ENCODE peak calls at places on chromosomes 2 and 18, in ten cellular contexts. G is G401; F is D341Med; U is HFF-Myc; I is right cardiac atrium; A is NCI-H1092; Y is M059J; K is head of caudate nucleus; V is neural crest cell; T is stimulated activated CD8-positive, alpha-beta memory T cell treated with anti-CD3 and anti-CD28 coated beads, Interleukin-7, amount 100 ng/mL, for 1 hour. L is an unnamed sample.

GRCh38 chr2:19748073-19748375 is 153.8 kb downstream of the TTC32 start:
- DNase-seq in Y (no peak), I (no peak), K (no peak), A (no peak), V (no peak), U (no peak), G (no peak), T (no peak), F (no peak), L (no peak)

GRCh38 chr2:164841719-164842623 is at the start of gene COBLL1:
- DNase-seq in I (peak), Y (peak), V (peak), K (peak), F (peak), T (no peak), A (peak), U (peak), G (peak), L (no peak)

GRCh38 chr18:57768557-57769326 is 34.4 kb downstream of the ATP8B1 start:
- DNase-seq in F (no peak), V (no peak), A (no peak), U (no peak), K (no peak), I (no peak), G (no peak), Y (peak), T (no peak), L (peak)

GRCh38 chr18:61464551-61465102 is 131.4 kb downstream of the CDH20 start:
- DNase-seq in V (no peak), Y (no peak), A (no peak), F (no peak), K (no peak), G (no peak), T (no peak), I (no peak), U (no peak), L (no peak)

GRCh38 chr2:216562689-216563435 is 64.2 kb downstream of the RPL37A start:
- DNase-seq in K (peak), G (no peak), A (no peak), Y (no peak), U (no peak), F (no peak), T (no peak), I (no peak), V (no peak), L (no peak)

GRCh38 chr2:231348703-231349373 is 46.7 kb upstream of the B3GNT7 start:
- DNase-seq in U (no peak), F (no peak), V (no peak), A (no peak), K (peak), G (no peak), T (no peak), I (no peak), Y (no peak), L (no peak)

GRCh38 chr2:124027182-124027581 is 2.1 kb downstream of the CNTNAP5 start:
- DNase-seq in I (no peak), T (no peak), V (peak), A (peak), Y (peak), U (peak), K (peak), F (peak), G (peak), L (peak)

GRCh38 chr18:35983147-35983546 is 10.7 kb downstream of the RMP24 start:
- DNase-seq in I (no peak), K (no peak), Y (no peak), V (no peak), U (no peak), A (no peak), T (no peak), F (no peak), G (no peak), L (no peak)

GRCh38 chr18:74714796-74715195 is 117.1 kb downstream of the ZNF407 start:
- DNase-seq in I (no peak), A (no peak), V (no peak), T (no peak), K (no peak), Y (no peak), F (peak), G (no peak), U (no peak), L (no peak)

GRCh38 chr18:8994603-8995002 is 107.9 kb upstream of the NDUFV2 start:
- DNase-seq in V (no peak), F (no peak), G (no peak), I (no peak), K (no peak), U (no peak), A (no peak), Y (peak), T (no peak), L (no peak)

GRCh38 chr2:137847443-137847842 is 116.8 kb upstream of the HNMT start:
- DNase-seq in Y (no peak), A (no peak), K (no peak), U (no peak), F (no peak), V (no peak), G (no peak), I (no peak), T (no peak), L (no peak)

GRCh38 chr2:96205888-96206287 is 2.7 kb downstream of the STARD7 start:
- DNase-seq in U (no peak), I (no peak), G (no peak), A (no peak), V (no peak), Y (peak), T (no peak), F (no peak), K (no peak), L (no peak)

GRCh38 chr2:216985658-216986141 is 125.8 kb upstream of the TNP1 start:
- DNase-seq in Y (no peak), G (no peak), I (no peak), F (no peak), U (no peak), T (no peak), V (no peak), K (no peak), A (peak), L (peak)

GRCh38 chr2:84905181-84906107 is at the start of gene TMSB10:
- DNase-seq in I (peak), K (peak), T (peak), G (peak), A (peak), V (peak), Y (peak), U (no peak), F (peak), L (peak)

GRCh38 chr18:79294235-79294634 is 101.5 kb upstream of the NFATC1 start:
- DNase-seq in T (no peak), K (no peak), U (no peak), V (no peak), Y (no peak), G (no peak), F (no peak), A (no peak), I (no peak), L (no peak)

GRCh38 chr18:75831960-75832359 is 404.5 kb upstream of the SMIM21 start:
- DNase-seq in I (no peak), G (no peak), V (no peak), K (no peak), T (no peak), F (no peak), U (no peak), Y (no peak), A (no peak), L (no peak)

GRCh38 chr18:21141678-21142422 is 30.2 kb upstream of the ROCK1 start:
- DNase-seq in U (no peak), K (no peak), F (no peak), Y (no peak), G (no peak), I (no peak), T (no peak), A (no peak), V (no peak), L (no peak)

GRCh38 chr2:159380676-159381239 is 94.3 kb upstream of the WDSUB1 start:
- DNase-seq in K (no peak), F (no peak), U (no peak), V (no peak), T (no peak), G (no peak), A (no peak), Y (no peak), I (no peak), L (no peak)

GRCh38 chr2:239983004-239983778 is 42.0 kb downstream of the NDUFA10 start:
- DNase-seq in G (no peak), A (no peak), U (no peak), Y (no peak), K (no peak), F (no peak), V (no peak), T (no peak), I (no peak), L (no peak)

GRCh38 chr2:15243762-15244161 is 317.4 kb downstream of the NBAS start:
- DNase-seq in U (peak), F (peak), K (no peak), V (no peak), G (no peak), Y (peak), I (no peak), T (no peak), A (no peak), L (no peak)

L was measured in NCI-H187.